ENCODE peak calls at places on chromosomes 12 and 14, in six cellular contexts. H is HEK293T, X is NCI-H345, J is T-helper 1 cell, S is stomach, G is GM12864. M is an unnamed sample.

GRCh38 chr12:28583771-28584261 is 393.6 kb downstream of the CCDC91 start:
- DNase-seq in H (no peak), X (no peak), S (no peak), J (no peak), G (no peak), M (no peak)

GRCh38 chr12:130041983-130042812 is 120.1 kb upstream of the FZD10 start:
- DNase-seq in H (peak), J (no peak), X (peak), S (no peak), G (no peak), M (no peak)

GRCh38 chr14:21913759-21914158 is 240.1 kb upstream of the OR4E1 start:
- DNase-seq in J (peak), S (peak), G (peak), X (peak), H (peak), M (peak)

GRCh38 chr12:56636118-56636674 is 6.1 kb upstream of the BAZ2A start:
- DNase-seq in X (peak), S (peak), G (peak), J (peak), H (peak), M (peak)

GRCh38 chr14:106845286-106846087 is 1319.1 kb downstream of the TMEM121 start:
- DNase-seq in X (peak), S (peak), G (no peak), H (no peak), J (peak), M (no peak)

GRCh38 chr12:93773122-93773871 is 96.1 kb downstream of the CRADD start:
- DNase-seq in S (no peak), J (peak), H (no peak), G (no peak), X (no peak), M (peak)

GRCh38 chr12:45415393-45415817 is 199.5 kb downstream of the ANO6 start:
- DNase-seq in G (peak), J (peak), H (peak), S (no peak), X (no peak), M (no peak)

GRCh38 chr12:49635036-49635435 is 11.7 kb downstream of the PRPF40B start:
- DNase-seq in G (no peak), H (no peak), X (no peak), J (no peak), S (no peak), M (no peak)

GRCh38 chr14:69152181-69152943 is 557 bp downstream of the DCAF5 start:
- DNase-seq in S (no peak), G (no peak), H (peak), J (peak), X (peak), M (peak)

GRCh38 chr12:6341439-6342139 is at the start of gene TNFRSF1A:
- DNase-seq in J (peak), X (no peak), G (no peak), S (peak), H (peak), M (no peak)

GRCh38 chr14:53190938-53191337 is 37.8 kb upstream of the DDHD1 start:
- DNase-seq in H (no peak), J (peak), G (peak), S (no peak), X (no peak), M (peak)

GRCh38 chr12:52675301-52675701 is 4.9 kb downstream of the KRT1 start:
- DNase-seq in S (no peak), J (no peak), H (no peak), G (no peak), X (no peak), M (no peak)

GRCh38 chr12:100926669-100927248 is 132.2 kb downstream of the ANO4 start:
- DNase-seq in G (no peak), X (peak), H (peak), J (no peak), S (no peak), M (no peak)

GRCh38 chr14:24139272-24139934 is 2.0 kb downstream of the EMC9 start:
- DNase-seq in J (peak), G (no peak), X (peak), H (no peak), S (no peak), M (no peak)

GRCh38 chr12:96534339-96534738 is 45.0 kb downstream of the CFAP54 start:
- DNase-seq in G (no peak), X (no peak), J (no peak), S (no peak), H (no peak), M (no peak)

GRCh38 chr12:25106818-25107217 is 88.1 kb downstream of the DNAI7 start:
- DNase-seq in J (no peak), H (no peak), G (no peak), X (no peak), S (no peak), M (no peak)

GRCh38 chr14:90551070-90551704 is 154.4 kb downstream of the CALM1 start:
- DNase-seq in H (no peak), S (no peak), G (no peak), J (no peak), X (no peak), M (no peak)

GRCh38 chr12:18578191-18578590 is 159.6 kb downstream of the PLCZ1 start:
- DNase-seq in H (no peak), G (no peak), S (no peak), X (no peak), J (no peak), M (no peak)

GRCh38 chr14:77204457-77204796 is 22.8 kb downstream of the TMEM63C start:
- DNase-seq in J (no peak), H (no peak), G (no peak), S (no peak), X (peak), M (no peak)

GRCh38 chr14:30266290-30266689 is 292.7 kb upstream of the G2E3 start:
- DNase-seq in X (no peak), S (no peak), G (no peak), J (no peak), H (no peak), M (no peak)

GRCh38 chr14:35347323-35348043 is 55.3 kb downstream of the PSMA6 start:
- DNase-seq in H (no peak), S (no peak), X (peak), G (no peak), J (no peak), M (no peak)

GRCh38 chr12:108643941-108644742 is 10.4 kb upstream of the SELPLG start:
- DNase-seq in G (no peak), H (no peak), S (no peak), J (no peak), X (no peak), M (no peak)

GRCh38 chr14:39036760-39037159 is 66.3 kb downstream of the SEC23A start:
- DNase-seq in H (no peak), X (no peak), G (no peak), J (no peak), S (no peak), M (no peak)

GRCh38 chr14:85789506-85789905 is 259.6 kb downstream of the FLRT2 start:
- DNase-seq in S (no peak), J (no peak), X (no peak), H (no peak), G (no peak), M (no peak)

GRCh38 chr14:94394594-94395305 is 6.3 kb upstream of the SERPINA1 start:
- DNase-seq in G (no peak), S (no peak), H (no peak), J (no peak), X (no peak), M (no peak)

GRCh38 chr12:108519558-108519957 is 4.5 kb downstream of the FICD start:
- DNase-seq in H (no peak), G (no peak), X (no peak), S (no peak), J (no peak), M (no peak)

GRCh38 chr14:32183151-32184048 is 18.4 kb upstream of the RNU6-7 start:
- DNase-seq in J (no peak), G (no peak), X (no peak), S (no peak), H (no peak), M (no peak)

GRCh38 chr14:103680491-103681231 is 34.6 kb downstream of the XRCC3 start:
- DNase-seq in X (no peak), J (no peak), G (no peak), S (no peak), H (no peak), M (no peak)

GRCh38 chr14:80955434-80955939 is at the start of gene TSHR:
- DNase-seq in H (peak), X (no peak), S (no peak), G (no peak), J (peak), M (no peak)

GRCh38 chr12:12999276-12999958 is 648 bp downstream of the HEBP1 start:
- DNase-seq in J (no peak), H (no peak), S (no peak), X (no peak), G (no peak), M (no peak)

GRCh38 chr12:26195641-26196423 is 459 bp downstream of the SSPN start:
- DNase-seq in X (peak), H (peak), G (no peak), J (no peak), S (peak), M (no peak)

GRCh38 chr12:115088995-115089841 is 405.2 kb upstream of the TBX3 start:
- DNase-seq in J (no peak), G (no peak), S (no peak), X (no peak), H (no peak), M (no peak)

GRCh38 chr12:24415934-24416333 is 466.5 kb upstream of the SOX5 start:
- DNase-seq in H (no peak), X (no peak), S (no peak), J (no peak), G (no peak), M (no peak)

GRCh38 chr14:24982472-24983155 is 67.3 kb downstream of the STXBP6 start:
- DNase-seq in S (no peak), G (no peak), H (no peak), J (no peak), X (no peak), M (no peak)

GRCh38 chr12:112607427-112607826 is 184.1 kb upstream of the RPH3A start:
- DNase-seq in X (no peak), J (no peak), H (no peak), S (no peak), G (no peak), M (no peak)

GRCh38 chr12:29455087-29455486 is 42.4 kb downstream of the OVCH1 start:
- DNase-seq in X (no peak), G (no peak), H (no peak), J (no peak), S (no peak), M (no peak)